ENCODE peak calls at places on chromosomes 12 and 14, in nine cellular contexts. Y is GM10248, G is BJ, V is thoracic aorta, F is cardiac muscle cell, J is fibroblast of lung, T is A549, B is H9, H is left ventricle myocardium inferior. S is an unnamed sample.

GRCh38 chr12:99824900-99825562 is 159.7 kb downstream of the ANKS1B start:
- DNase-seq in Y (no peak), G (no peak), V (no peak), F (no peak), J (no peak), T (no peak), B (no peak), H (no peak), S (no peak)

GRCh38 chr14:104216457-104216856 is 78.1 kb downstream of the KIF26A start:
- DNase-seq in Y (no peak), G (no peak), V (no peak), F (no peak), J (no peak), T (no peak), B (no peak), H (peak), S (no peak)

GRCh38 chr12:24359418-24359817 is 409.9 kb upstream of the SOX5 start:
- DNase-seq in Y (no peak), G (no peak), V (no peak), F (no peak), J (no peak), T (no peak), B (no peak), H (no peak), S (no peak)

GRCh38 chr12:79661629-79662028 is 29.1 kb downstream of the PAWR start:
- DNase-seq in Y (no peak), G (no peak), V (no peak), F (no peak), J (peak), T (no peak), B (no peak), H (no peak), S (no peak)

GRCh38 chr14:80930095-80930494 is 11.4 kb downstream of the CEP128 start:
- DNase-seq in Y (no peak), G (no peak), V (no peak), F (no peak), J (no peak), T (no peak), B (no peak), H (no peak), S (no peak)

GRCh38 chr14:66405158-66405557 is 81.0 kb upstream of the CCDC196 start:
- DNase-seq in Y (no peak), G (no peak), V (no peak), F (peak), J (peak), T (no peak), B (peak), H (no peak), S (no peak)

GRCh38 chr12:79826267-79827128 is 108.4 kb downstream of the PPP1R12A start:
- DNase-seq in Y (no peak), G (no peak), V (no peak), F (no peak), J (no peak), T (no peak), B (no peak), H (no peak), S (no peak)

GRCh38 chr12:20588057-20588456 is 107.1 kb upstream of the SLCO1C1 start:
- DNase-seq in Y (no peak), G (no peak), V (no peak), F (peak), J (no peak), T (no peak), B (no peak), H (no peak), S (no peak)

GRCh38 chr14:77120771-77121743 is 20.5 kb downstream of the ZDHHC22 start:
- DNase-seq in Y (peak), G (no peak), V (no peak), F (no peak), J (no peak), T (no peak), B (peak), H (no peak), S (peak)

GRCh38 chr12:76030378-76031080 is 1.0 kb downstream of the PHLDA1 start:
- DNase-seq in Y (peak), G (no peak), V (no peak), F (peak), J (peak), T (no peak), B (no peak), H (peak), S (peak)

GRCh38 chr14:50829472-50830043 is 1.4 kb downstream of the NIN start:
- DNase-seq in Y (no peak), G (no peak), V (no peak), F (peak), J (no peak), T (no peak), B (peak), H (no peak), S (no peak)

GRCh38 chr14:61754627-61755381 is 7.4 kb upstream of the SNAPC1 start:
- DNase-seq in Y (no peak), G (no peak), V (no peak), F (no peak), J (peak), T (no peak), B (no peak), H (no peak), S (no peak)

GRCh38 chr14:55103005-55103640 is 25.9 kb upstream of the LGALS3 start:
- DNase-seq in Y (peak), G (peak), V (peak), F (peak), J (peak), T (peak), B (peak), H (peak), S (no peak)

GRCh38 chr12:31896514-31897039 is 62.6 kb upstream of the RESF1 start:
- DNase-seq in Y (peak), G (no peak), V (no peak), F (no peak), J (peak), T (no peak), B (no peak), H (peak), S (peak)

GRCh38 chr14:64758711-64759554 is 54.7 kb downstream of the PLEKHG3 start:
- DNase-seq in Y (no peak), G (peak), V (no peak), F (no peak), J (peak), T (peak), B (no peak), H (peak), S (no peak)

GRCh38 chr12:132748319-132748718 is 13.3 kb downstream of the ANKLE2 start:
- DNase-seq in Y (no peak), G (no peak), V (no peak), F (no peak), J (no peak), T (no peak), B (no peak), H (no peak), S (no peak)

GRCh38 chr12:99476956-99477355 is 170.6 kb upstream of the GARIN6 start:
- DNase-seq in Y (no peak), G (no peak), V (no peak), F (no peak), J (no peak), T (no peak), B (no peak), H (no peak), S (no peak)

GRCh38 chr12:118187746-118188390 is 51.9 kb downstream of the PEBP1 start:
- DNase-seq in Y (no peak), G (no peak), V (no peak), F (no peak), J (peak), T (no peak), B (no peak), H (no peak), S (no peak)

GRCh38 chr12:20006856-20007255 is 361.5 kb upstream of the PDE3A start:
- DNase-seq in Y (no peak), G (peak), V (no peak), F (no peak), J (no peak), T (no peak), B (no peak), H (no peak), S (no peak)

GRCh38 chr12:26773313-26774104 is 59.5 kb downstream of the ITPR2 start:
- DNase-seq in Y (no peak), G (no peak), V (no peak), F (no peak), J (no peak), T (no peak), B (no peak), H (no peak), S (no peak)
- TF ChIP-seq CTCF in Y (no peak), G (no peak), V (no peak), F (no peak), J (no peak), T (no peak), B (no peak), H (no peak), S (no peak)

GRCh38 chr14:75459099-75459741 is 31.4 kb downstream of the JDP2 start:
- DNase-seq in Y (no peak), G (no peak), V (no peak), F (no peak), J (no peak), T (no peak), B (no peak), H (peak), S (no peak)
- TF ChIP-seq CTCF in Y (no peak), G (no peak), V (no peak), F (no peak), J (no peak), T (no peak), B (no peak), H (peak), S (no peak)

GRCh38 chr14:95961481-95961880 is 77.7 kb upstream of the C14orf132 start:
- DNase-seq in Y (no peak), G (no peak), V (no peak), F (no peak), J (no peak), T (no peak), B (no peak), H (no peak), S (no peak)
- TF ChIP-seq CTCF in Y (no peak), G (no peak), V (no peak), F (no peak), J (no peak), T (no peak), B (no peak), H (no peak), S (no peak)

GRCh38 chr12:89382366-89382765 is 30.1 kb upstream of the DUSP6 start:
- DNase-seq in Y (no peak), G (no peak), V (no peak), F (no peak), J (no peak), T (no peak), B (no peak), H (no peak), S (no peak)
- TF ChIP-seq CTCF in Y (no peak), G (no peak), V (no peak), F (no peak), J (no peak), T (no peak), B (no peak), H (no peak), S (no peak)

GRCh38 chr14:46344327-46344937 is 307.1 kb downstream of the RPL10L start:
- DNase-seq in Y (no peak), G (no peak), V (no peak), F (peak), J (peak), T (no peak), B (peak), H (no peak), S (peak)
- TF ChIP-seq CTCF in Y (peak), G (peak), V (no peak), F (peak), J (peak), T (peak), B (peak), H (no peak), S (no peak)

GRCh38 chr12:105369014-105369413 is 38.5 kb downstream of the C12orf75 start:
- DNase-seq in Y (no peak), G (no peak), V (no peak), F (no peak), J (peak), T (no peak), B (no peak), H (no peak), S (no peak)
- TF ChIP-seq CTCF in Y (peak), G (peak), V (no peak), F (no peak), J (peak), T (no peak), B (no peak), H (no peak), S (no peak)

GRCh38 chr12:122126713-122127597 is 47.1 kb downstream of the IL31 start:
- DNase-seq in Y (no peak), G (no peak), V (no peak), F (no peak), J (no peak), T (peak), B (no peak), H (no peak), S (no peak)
- TF ChIP-seq CTCF in Y (no peak), G (no peak), V (no peak), F (no peak), J (no peak), T (peak), B (peak), H (peak), S (no peak)

DNA sequence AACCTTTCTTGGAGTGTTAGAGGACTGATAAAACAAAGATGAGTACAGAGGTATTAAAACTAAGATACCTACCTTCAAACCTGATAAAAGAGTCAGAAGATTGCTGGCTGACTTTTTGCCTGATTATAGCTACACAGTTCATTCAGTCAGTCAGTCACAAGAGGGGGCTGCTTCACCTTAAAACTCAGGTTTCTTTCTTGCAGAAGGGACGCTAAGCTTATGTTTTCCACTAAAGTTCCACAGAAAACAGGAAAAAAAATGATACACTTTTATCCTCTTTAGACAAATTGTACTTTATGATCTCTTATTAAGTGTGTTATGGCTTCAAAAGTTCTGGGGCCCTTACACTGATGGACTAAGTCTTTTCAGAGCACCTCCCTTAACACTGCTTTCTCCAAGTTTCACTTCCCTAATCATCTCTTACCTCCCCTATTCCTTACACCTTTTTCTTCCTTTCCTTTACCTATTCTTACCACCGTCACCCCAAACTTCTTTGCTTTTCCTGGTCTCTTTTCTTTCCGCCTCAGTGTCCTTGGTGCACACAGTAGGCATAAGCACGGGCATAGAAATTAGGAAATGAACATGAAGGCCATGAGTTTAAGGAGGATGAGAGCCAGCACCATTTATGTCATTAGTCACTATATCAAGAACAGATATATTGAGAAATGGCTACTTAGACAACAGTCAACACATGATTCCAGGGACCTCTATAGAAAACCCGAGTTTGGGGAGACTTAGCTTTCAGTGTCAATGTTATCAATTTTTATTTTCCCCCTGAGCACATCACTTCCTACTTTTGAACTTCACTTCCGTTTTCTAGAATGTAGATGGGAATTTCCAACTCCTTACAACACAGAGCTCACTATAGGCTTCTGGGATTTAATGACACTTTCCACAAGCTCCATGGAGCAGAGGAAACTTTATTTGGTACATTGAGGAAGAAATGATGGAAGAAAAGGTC is 448.9 kb upstream of the OR4E1 start:
- DNase-seq in Y (no peak), G (no peak), V (no peak), F (peak), J (no peak), T (no peak), B (no peak), H (no peak), S (no peak)
- TF ChIP-seq CTCF in Y (peak), G (no peak), V (no peak), F (no peak), J (peak), T (no peak), B (peak), H (no peak), S (peak)

DNA sequence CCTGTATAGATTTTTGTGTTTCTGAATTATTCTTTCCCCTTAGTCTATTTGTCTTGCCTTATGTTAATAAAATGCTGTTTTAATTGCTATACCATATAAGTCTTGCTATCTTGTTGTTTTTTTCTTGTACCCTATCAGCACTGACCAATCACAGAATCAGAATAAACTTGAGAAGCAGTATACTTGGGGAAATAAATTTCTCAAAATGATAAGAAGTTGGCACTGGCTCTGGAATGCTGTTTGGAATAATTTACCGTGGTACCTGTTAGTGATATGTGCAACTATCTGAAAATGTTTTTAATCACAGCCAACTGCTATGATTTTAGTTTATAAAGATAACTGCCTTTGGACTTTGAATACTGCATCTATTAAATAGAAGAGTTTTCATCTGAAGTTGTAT is 37.9 kb upstream of the EPS8 start:
- DNase-seq in Y (no peak), G (no peak), V (no peak), F (no peak), J (no peak), T (no peak), B (no peak), H (no peak), S (no peak)
- TF ChIP-seq CTCF in Y (no peak), G (no peak), V (no peak), F (no peak), J (no peak), T (no peak), B (no peak), H (no peak), S (no peak)

S was measured in GM20000.